ENCODE peak calls at places on chromosomes 4 and X, in four cellular contexts. One of them, this sample, is unnamed.

GRCh38 chrX:107454302-107454701 is 4.8 kb downstream of the FRMPD3 start:
- DNase-seq in dorsolateral prefrontal cortex: no peak
- DNase-seq in uterus: no peak
- DNase-seq in progenitor cell of endocrine pancreas: no peak
- DNase-seq in this sample: no peak

GRCh38 chr4:90842960-90843359 is 715.8 kb downstream of the CCSER1 start:
- DNase-seq in dorsolateral prefrontal cortex: no peak
- DNase-seq in uterus: no peak
- DNase-seq in progenitor cell of endocrine pancreas: no peak
- DNase-seq in this sample: no peak

GRCh38 chr4:3860061-3860912 is 94.1 kb downstream of the ADRA2C start:
- DNase-seq in progenitor cell of endocrine pancreas: no peak
- DNase-seq in uterus: no peak
- DNase-seq in dorsolateral prefrontal cortex: peak
- DNase-seq in this sample: no peak

GRCh38 chr4:69760455-69760854 is at the start of gene SULT1B1:
- DNase-seq in progenitor cell of endocrine pancreas: no peak
- DNase-seq in uterus: no peak
- DNase-seq in dorsolateral prefrontal cortex: no peak
- DNase-seq in this sample: no peak

GRCh38 chr4:4549534-4549933 is 7.7 kb upstream of the STX18 start:
- DNase-seq in progenitor cell of endocrine pancreas: no peak
- DNase-seq in dorsolateral prefrontal cortex: no peak
- DNase-seq in uterus: no peak
- DNase-seq in this sample: no peak

GRCh38 chr4:162360369-162361149 is 196.8 kb upstream of the FSTL5 start:
- DNase-seq in progenitor cell of endocrine pancreas: no peak
- DNase-seq in uterus: no peak
- DNase-seq in dorsolateral prefrontal cortex: no peak
- DNase-seq in this sample: no peak

GRCh38 chr4:49036528-49036927 is 50.5 kb downstream of the CWH43 start:
- DNase-seq in progenitor cell of endocrine pancreas: no peak
- DNase-seq in uterus: no peak
- DNase-seq in dorsolateral prefrontal cortex: no peak
- DNase-seq in this sample: no peak

GRCh38 chr4:123072060-123072459 is 149.7 kb upstream of the NUDT6 start:
- DNase-seq in uterus: no peak
- DNase-seq in dorsolateral prefrontal cortex: no peak
- DNase-seq in progenitor cell of endocrine pancreas: no peak
- DNase-seq in this sample: no peak

GRCh38 chr4:69239092-69239491 is 24.5 kb upstream of the UGT2B11 start:
- DNase-seq in dorsolateral prefrontal cortex: no peak
- DNase-seq in progenitor cell of endocrine pancreas: no peak
- DNase-seq in uterus: no peak
- DNase-seq in this sample: no peak

GRCh38 chr4:51851090-51851936 is 8.4 kb downstream of the DCUN1D4 start:
- DNase-seq in uterus: no peak
- DNase-seq in dorsolateral prefrontal cortex: no peak
- DNase-seq in progenitor cell of endocrine pancreas: no peak
- DNase-seq in this sample: no peak

GRCh38 chrX:139203681-139204575 is 326.6 kb upstream of the F9 start:
- DNase-seq in dorsolateral prefrontal cortex: no peak
- DNase-seq in uterus: no peak
- DNase-seq in progenitor cell of endocrine pancreas: peak
- DNase-seq in this sample: no peak

GRCh38 chrX:54786972-54787371 is 11.1 kb downstream of the ITIH6 start:
- DNase-seq in progenitor cell of endocrine pancreas: no peak
- DNase-seq in dorsolateral prefrontal cortex: no peak
- DNase-seq in uterus: no peak
- DNase-seq in this sample: no peak

GRCh38 chr4:113869743-113870375 is 108.3 kb upstream of the CAMK2D start:
- DNase-seq in uterus: no peak
- DNase-seq in progenitor cell of endocrine pancreas: no peak
- DNase-seq in dorsolateral prefrontal cortex: no peak
- DNase-seq in this sample: no peak

GRCh38 chrX:69616520-69617203 is 749 bp downstream of the EDA start:
- DNase-seq in progenitor cell of endocrine pancreas: peak
- DNase-seq in dorsolateral prefrontal cortex: peak
- DNase-seq in uterus: peak
- DNase-seq in this sample: no peak

GRCh38 chrX:17052210-17052609 is 105.8 kb downstream of the REPS2 start:
- DNase-seq in progenitor cell of endocrine pancreas: no peak
- DNase-seq in uterus: no peak
- DNase-seq in dorsolateral prefrontal cortex: no peak
- DNase-seq in this sample: no peak

GRCh38 chrX:136176399-136176825 is 29.1 kb downstream of the FHL1 start:
- DNase-seq in progenitor cell of endocrine pancreas: no peak
- DNase-seq in dorsolateral prefrontal cortex: no peak
- DNase-seq in uterus: peak
- DNase-seq in this sample: no peak

GRCh38 chr4:1246901-1247810 is 1.8 kb downstream of the CTBP1 start:
- DNase-seq in uterus: peak
- DNase-seq in progenitor cell of endocrine pancreas: peak
- DNase-seq in dorsolateral prefrontal cortex: peak
- DNase-seq in this sample: peak

GRCh38 chrX:104419211-104419610 is 146.8 kb upstream of the IL1RAPL2 start:
- DNase-seq in progenitor cell of endocrine pancreas: no peak
- DNase-seq in uterus: no peak
- DNase-seq in dorsolateral prefrontal cortex: no peak
- DNase-seq in this sample: no peak

GRCh38 chr4:56049428-56050212 is 100.9 kb downstream of the CEP135 start:
- DNase-seq in dorsolateral prefrontal cortex: peak
- DNase-seq in progenitor cell of endocrine pancreas: peak
- DNase-seq in uterus: no peak
- DNase-seq in this sample: no peak

GRCh38 chr4:138650917-138651564 is 364.5 kb upstream of the NOCT start:
- DNase-seq in dorsolateral prefrontal cortex: no peak
- DNase-seq in progenitor cell of endocrine pancreas: no peak
- DNase-seq in uterus: peak
- DNase-seq in this sample: no peak

GRCh38 chr4:18621186-18621585 is 599.6 kb upstream of the LCORL start:
- DNase-seq in uterus: no peak
- DNase-seq in progenitor cell of endocrine pancreas: no peak
- DNase-seq in dorsolateral prefrontal cortex: no peak
- DNase-seq in this sample: no peak

GRCh38 chr4:76923619-76924357 is 25.8 kb upstream of the SEPTIN11 start:
- DNase-seq in uterus: no peak
- DNase-seq in progenitor cell of endocrine pancreas: no peak
- DNase-seq in dorsolateral prefrontal cortex: no peak
- DNase-seq in this sample: no peak

GRCh38 chr4:145487626-145488025 is 6.0 kb downstream of the SMAD1 start:
- DNase-seq in uterus: no peak
- DNase-seq in dorsolateral prefrontal cortex: no peak
- DNase-seq in progenitor cell of endocrine pancreas: no peak
- DNase-seq in this sample: no peak

GRCh38 chr4:137510866-137511265 is 21.4 kb downstream of the PCDH18 start:
- DNase-seq in uterus: peak
- DNase-seq in dorsolateral prefrontal cortex: no peak
- DNase-seq in progenitor cell of endocrine pancreas: no peak
- DNase-seq in this sample: no peak

GRCh38 chrX:21800344-21800770 is 39.1 kb upstream of the MBTPS2 start:
- DNase-seq in uterus: no peak
- DNase-seq in dorsolateral prefrontal cortex: no peak
- DNase-seq in progenitor cell of endocrine pancreas: no peak
- DNase-seq in this sample: no peak

GRCh38 chr4:158172558-158173258 is at the start of gene GASK1B:
- DNase-seq in progenitor cell of endocrine pancreas: no peak
- DNase-seq in dorsolateral prefrontal cortex: no peak
- DNase-seq in uterus: peak
- DNase-seq in this sample: no peak

GRCh38 chrX:57929373-57929772 is 19.1 kb upstream of the ZXDA start:
- DNase-seq in uterus: no peak
- DNase-seq in dorsolateral prefrontal cortex: no peak
- DNase-seq in progenitor cell of endocrine pancreas: no peak
- DNase-seq in this sample: no peak

GRCh38 chr4:40254961-40255721 is 58.3 kb downstream of the RHOH start:
- DNase-seq in dorsolateral prefrontal cortex: no peak
- DNase-seq in uterus: no peak
- DNase-seq in progenitor cell of endocrine pancreas: no peak
- DNase-seq in this sample: no peak

GRCh38 chrX:119790977-119791436 is 423 bp downstream of the RPL39 start:
- DNase-seq in uterus: no peak
- DNase-seq in dorsolateral prefrontal cortex: no peak
- DNase-seq in progenitor cell of endocrine pancreas: peak
- DNase-seq in this sample: no peak
- TF ChIP-seq CTCF in uterus: no peak
- TF ChIP-seq CTCF in dorsolateral prefrontal cortex: no peak
- TF ChIP-seq CTCF in progenitor cell of endocrine pancreas: no peak
- TF ChIP-seq CTCF in this sample: no peak

GRCh38 chrX:1468250-1468772 is 15.6 kb upstream of the ASMTL start:
- DNase-seq in uterus: no peak
- DNase-seq in progenitor cell of endocrine pancreas: peak
- DNase-seq in dorsolateral prefrontal cortex: no peak
- DNase-seq in this sample: peak
- TF ChIP-seq CTCF in uterus: no peak
- TF ChIP-seq CTCF in progenitor cell of endocrine pancreas: no peak
- TF ChIP-seq CTCF in dorsolateral prefrontal cortex: no peak
- TF ChIP-seq CTCF in this sample: no peak

GRCh38 chr4:14787894-14788293 is 214.4 kb upstream of the CPEB2 start:
- DNase-seq in dorsolateral prefrontal cortex: no peak
- DNase-seq in progenitor cell of endocrine pancreas: no peak
- DNase-seq in uterus: no peak
- DNase-seq in this sample: no peak
- TF ChIP-seq CTCF in dorsolateral prefrontal cortex: no peak
- TF ChIP-seq CTCF in progenitor cell of endocrine pancreas: peak
- TF ChIP-seq CTCF in uterus: no peak
- TF ChIP-seq CTCF in this sample: peak

DNA sequence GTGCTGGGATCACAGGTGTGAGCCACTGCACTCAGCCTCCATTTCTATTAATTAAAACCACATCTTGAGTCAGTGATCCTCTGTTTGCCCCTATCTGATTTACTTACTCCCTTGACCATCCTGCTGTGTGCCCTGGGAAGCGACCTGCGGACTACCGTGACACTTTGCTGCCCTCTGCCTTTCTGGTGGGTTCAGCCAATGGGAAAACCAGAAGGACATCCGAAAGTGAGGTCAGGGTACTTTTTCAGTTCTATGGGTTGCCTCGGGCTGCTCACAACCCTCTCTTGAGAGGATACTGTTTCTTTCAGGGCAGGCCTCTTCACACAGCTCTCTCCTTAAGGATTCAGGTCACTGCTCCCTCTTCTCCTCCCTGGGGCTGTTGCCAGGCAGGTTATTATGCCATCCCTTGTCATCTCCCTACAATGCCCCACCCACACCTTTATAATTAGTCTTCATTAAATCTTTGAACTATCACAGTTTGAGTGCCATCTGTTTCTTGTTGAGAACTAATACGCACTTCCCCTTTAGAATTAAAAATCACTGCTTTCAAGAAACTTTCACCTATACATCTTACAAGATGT is 21.4 kb downstream of the PLAC8 start:
- DNase-seq in uterus: no peak
- DNase-seq in progenitor cell of endocrine pancreas: no peak
- DNase-seq in dorsolateral prefrontal cortex: no peak
- DNase-seq in this sample: no peak
- TF ChIP-seq CTCF in uterus: no peak
- TF ChIP-seq CTCF in progenitor cell of endocrine pancreas: no peak
- TF ChIP-seq CTCF in dorsolateral prefrontal cortex: no peak
- TF ChIP-seq CTCF in this sample: no peak

GRCh38 chrX:11683057-11683456 is 17.3 kb upstream of the ARHGAP6 start:
- DNase-seq in dorsolateral prefrontal cortex: no peak
- DNase-seq in progenitor cell of endocrine pancreas: no peak
- DNase-seq in uterus: no peak
- DNase-seq in this sample: no peak

GRCh38 chrX:11672213-11672612 is 6.5 kb upstream of the ARHGAP6 start:
- DNase-seq in dorsolateral prefrontal cortex: no peak
- DNase-seq in progenitor cell of endocrine pancreas: no peak
- DNase-seq in uterus: no peak
- DNase-seq in this sample: no peak

GRCh38 chrX:11678174-11678573 is 12.5 kb upstream of the ARHGAP6 start:
- DNase-seq in uterus: peak
- DNase-seq in dorsolateral prefrontal cortex: no peak
- DNase-seq in progenitor cell of endocrine pancreas: no peak
- DNase-seq in this sample: no peak
- TF ChIP-seq CTCF in uterus: no peak
- TF ChIP-seq CTCF in dorsolateral prefrontal cortex: no peak
- TF ChIP-seq CTCF in progenitor cell of endocrine pancreas: peak
- TF ChIP-seq CTCF in this sample: no peak

GRCh38 chr4:11623726-11624037 is 195.0 kb upstream of the HS3ST1 start:
- DNase-seq in progenitor cell of endocrine pancreas: peak
- DNase-seq in uterus: peak
- DNase-seq in dorsolateral prefrontal cortex: no peak
- DNase-seq in this sample: no peak
- TF ChIP-seq CTCF in progenitor cell of endocrine pancreas: peak
- TF ChIP-seq CTCF in uterus: peak
- TF ChIP-seq CTCF in dorsolateral prefrontal cortex: peak
- TF ChIP-seq CTCF in this sample: no peak

GRCh38 chrX:155534800-155535199 is 76.4 kb upstream of the F8A3 start:
- DNase-seq in uterus: no peak
- DNase-seq in progenitor cell of endocrine pancreas: no peak
- DNase-seq in dorsolateral prefrontal cortex: no peak
- DNase-seq in this sample: no peak
- TF ChIP-seq CTCF in uterus: no peak
- TF ChIP-seq CTCF in progenitor cell of endocrine pancreas: no peak
- TF ChIP-seq CTCF in dorsolateral prefrontal cortex: no peak
- TF ChIP-seq CTCF in this sample: no peak

GRCh38 chrX:105651052-105651451 is 171.3 kb upstream of the NRK start:
- DNase-seq in dorsolateral prefrontal cortex: no peak
- DNase-seq in progenitor cell of endocrine pancreas: no peak
- DNase-seq in uterus: no peak
- DNase-seq in this sample: no peak
- TF ChIP-seq CTCF in dorsolateral prefrontal cortex: no peak
- TF ChIP-seq CTCF in progenitor cell of endocrine pancreas: no peak
- TF ChIP-seq CTCF in uterus: no peak
- TF ChIP-seq CTCF in this sample: no peak

GRCh38 chrX:5876984-5877655 is 351.5 kb downstream of the NLGN4X start:
- DNase-seq in uterus: no peak
- DNase-seq in progenitor cell of endocrine pancreas: peak
- DNase-seq in dorsolateral prefrontal cortex: no peak
- DNase-seq in this sample: no peak
- TF ChIP-seq CTCF in uterus: no peak
- TF ChIP-seq CTCF in progenitor cell of endocrine pancreas: peak
- TF ChIP-seq CTCF in dorsolateral prefrontal cortex: peak
- TF ChIP-seq CTCF in this sample: peak

DNA sequence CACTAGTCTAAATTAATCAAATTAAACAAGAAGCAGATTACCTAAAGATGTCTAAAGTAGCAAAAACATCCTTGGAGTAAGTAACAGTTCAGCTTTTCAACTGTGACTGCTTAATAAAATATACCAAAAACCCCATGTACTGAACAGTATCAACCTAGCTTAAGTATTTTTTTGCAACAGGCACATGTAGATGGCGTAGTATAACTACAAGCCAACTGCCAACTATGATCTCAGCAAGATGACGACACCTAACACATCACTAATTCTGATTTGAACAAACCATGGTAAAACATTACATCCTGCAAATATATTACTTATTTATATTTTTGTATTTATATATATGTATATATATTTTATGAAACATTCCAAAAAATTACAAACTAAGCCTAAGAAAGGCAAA is 24.5 kb downstream of the DHX15 start:
- DNase-seq in uterus: no peak
- DNase-seq in dorsolateral prefrontal cortex: no peak
- DNase-seq in progenitor cell of endocrine pancreas: no peak
- DNase-seq in this sample: no peak
- TF ChIP-seq CTCF in uterus: no peak
- TF ChIP-seq CTCF in dorsolateral prefrontal cortex: no peak
- TF ChIP-seq CTCF in progenitor cell of endocrine pancreas: no peak
- TF ChIP-seq CTCF in this sample: no peak